ENCODE peak calls at places on chromosomes 5 and 9, in six cellular contexts. N is GM23338, Y is skeletal muscle cell, T is hepatocyte, U is heart right ventricle, I is OCI-M1. R is an unnamed sample.
A peak's percentile ranks its signal among the peaks of the same experiment; 100 is the strongest.

GRCh38 chr9:101028346-101029299 is at the start of gene PLPPR1:
- DNase-seq in N (peak; percentile 84), Y (no peak), T (peak; percentile 87), U (no peak), I (no peak), R (peak; percentile 49)

GRCh38 chr9:81588148-81588874 is 101.0 kb downstream of the TLE1 start:
- DNase-seq in N (no peak), Y (peak; percentile 65), T (peak; percentile 80), U (no peak), I (no peak), R (peak; percentile 92)

GRCh38 chr5:96067902-96068614 is 106.4 kb upstream of the ELL2 start:
- DNase-seq in N (no peak), Y (peak; percentile 70), T (peak; percentile 72), U (no peak), I (peak; percentile 16), R (peak; percentile 97)

GRCh38 chr9:35162605-35163315 is 951 bp downstream of the UNC13B start:
- DNase-seq in N (peak; percentile 34), Y (no peak), T (no peak), U (no peak), I (peak; percentile 25), R (no peak)

GRCh38 chr9:76576344-76576743 is 117.4 kb downstream of the GCNT1 start:
- DNase-seq in N (no peak), Y (peak; percentile 83), T (peak; percentile 67), U (no peak), I (peak; percentile 84), R (peak; percentile 48)

GRCh38 chr5:58871648-58872242 is 288.9 kb downstream of the RAB3C start:
- DNase-seq in N (peak; percentile 65), Y (no peak), T (peak; percentile 38), U (no peak), I (peak; percentile 72), R (peak; percentile 58)

GRCh38 chr5:157748740-157749461 is 5.4 kb downstream of the LSM11 start:
- DNase-seq in N (no peak), Y (peak; percentile 46), T (peak; percentile 12), U (no peak), I (no peak), R (peak; percentile 72)

GRCh38 chr9:113614843-113615648 is 151.5 kb downstream of the RGS3 start:
- DNase-seq in N (no peak), Y (no peak), T (peak; percentile 55), U (peak; percentile 75), I (no peak), R (no peak)

GRCh38 chr9:124242331-124243194 is 15.2 kb upstream of the NEK6 start:
- DNase-seq in N (peak; percentile 79), Y (peak; percentile 79), T (peak; percentile 44), U (peak; percentile 55), I (no peak), R (no peak)

GRCh38 chr5:89968870-89969472 is 440.6 kb downstream of the CETN3 start:
- DNase-seq in N (no peak), Y (peak; percentile 73), T (no peak), U (peak; percentile 57), I (no peak), R (no peak)

GRCh38 chr5:167412506-167412905 is 878.9 kb upstream of the WWC1 start:
- DNase-seq in N (no peak), Y (no peak), T (no peak), U (no peak), I (no peak), R (no peak)

GRCh38 chr9:60546406-60546805 is 367.8 kb upstream of the SPATA31A5 start:
- DNase-seq in N (no peak), Y (no peak), T (no peak), U (no peak), I (no peak), R (no peak)

GRCh38 chr5:145697251-145698016 is 137.7 kb downstream of the PRELID2 start:
- DNase-seq in N (peak; percentile 68), Y (no peak), T (peak; percentile 19), U (no peak), I (peak; percentile 87), R (peak; percentile 53)

GRCh38 chr9:86766912-86767311 is 180.4 kb downstream of the GAS1 start:
- DNase-seq in N (no peak), Y (peak; percentile 33), T (no peak), U (no peak), I (no peak), R (peak; percentile 87)

GRCh38 chr5:159128070-159128507 is 28.4 kb upstream of the EBF1 start:
- DNase-seq in N (no peak), Y (no peak), T (no peak), U (no peak), I (peak; percentile 92), R (no peak)

GRCh38 chr5:179371681-179372675 is 26.7 kb upstream of the ADAMTS2 start:
- DNase-seq in N (no peak), Y (no peak), T (no peak), U (no peak), I (no peak), R (no peak)

GRCh38 chr5:33362915-33363314 is 77.8 kb upstream of the TARS1 start:
- DNase-seq in N (peak; percentile 10), Y (no peak), T (no peak), U (peak; percentile 36), I (no peak), R (no peak)

GRCh38 chr5:149865746-149866145 is 78.8 kb downstream of the PDE6A start:
- DNase-seq in N (no peak), Y (no peak), T (no peak), U (no peak), I (no peak), R (peak; percentile 70)

GRCh38 chr9:96453625-96454024 is 3.7 kb downstream of the HABP4 start:
- DNase-seq in N (peak; percentile 49), Y (no peak), T (peak; percentile 42), U (peak; percentile 18), I (peak; percentile 16), R (peak; percentile 40)

GRCh38 chr5:126648471-126648870 is 47.7 kb downstream of the PHAX start:
- DNase-seq in N (no peak), Y (no peak), T (no peak), U (no peak), I (no peak), R (no peak)